ENCODE peak calls at places on chromosomes 4 and X, in eight cellular contexts. W, M, P, X, D, L, Z and A are unnamed samples.

GRCh38 chr4:44629280-44629866 is 22.1 kb downstream of the YIPF7 start:
- DNase-seq in W (peak), M (peak), Z (peak), P (peak), L (peak), D (no peak), X (no peak), A (peak)

GRCh38 chrX:65689377-65689776 is 21.9 kb downstream of the MSN start:
- DNase-seq in P (no peak), D (no peak), X (no peak), Z (no peak), M (no peak), L (no peak), W (no peak), A (no peak)

GRCh38 chr4:82201303-82201702 is 172.5 kb downstream of the HNRNPD start:
- DNase-seq in X (no peak), L (no peak), Z (no peak), W (no peak), D (no peak), P (peak), M (no peak), A (no peak)

GRCh38 chr4:74033721-74034120 is 4.8 kb downstream of the CXCL3 start:
- DNase-seq in Z (no peak), X (no peak), D (no peak), M (no peak), W (peak), L (no peak), P (peak), A (no peak)

GRCh38 chr4:117134386-117134785 is 49.0 kb upstream of the TRAM1L1 start:
- DNase-seq in Z (no peak), W (peak), D (no peak), M (no peak), P (peak), X (no peak), L (peak), A (no peak)

GRCh38 chr4:2482693-2483092 is 13.8 kb downstream of the RNF4 start:
- DNase-seq in P (peak), X (no peak), L (peak), M (no peak), W (peak), D (peak), Z (no peak), A (no peak)

GRCh38 chr4:183071222-183071621 is 27.8 kb upstream of the WWC2 start:
- DNase-seq in X (no peak), D (no peak), M (no peak), L (no peak), P (no peak), Z (no peak), W (no peak), A (no peak)

GRCh38 chr4:35802644-35803043 is 441.7 kb downstream of the ARAP2 start:
- DNase-seq in L (no peak), M (no peak), W (no peak), Z (no peak), P (no peak), D (no peak), X (no peak), A (no peak)

GRCh38 chr4:3295837-3296624 is 3.2 kb downstream of the RGS12 start:
- DNase-seq in M (no peak), P (no peak), W (no peak), D (no peak), L (no peak), X (peak), Z (no peak), A (no peak)

GRCh38 chr4:78642934-78643333 is 91.4 kb downstream of the ANXA3 start:
- DNase-seq in M (no peak), Z (no peak), P (no peak), W (no peak), X (no peak), D (no peak), L (no peak), A (no peak)

GRCh38 chr4:164725066-164725465 is 28.9 kb upstream of the SMIM31 start:
- DNase-seq in D (no peak), P (no peak), L (no peak), Z (no peak), M (no peak), X (no peak), W (no peak), A (no peak)

GRCh38 chr4:103292373-103292772 is 94.2 kb upstream of the CENPE start:
- DNase-seq in M (no peak), D (no peak), W (no peak), X (no peak), Z (no peak), P (no peak), L (no peak), A (no peak)

GRCh38 chrX:11787564-11787963 is 29.5 kb downstream of the MSL3 start:
- DNase-seq in Z (peak), X (peak), L (no peak), D (peak), M (no peak), W (peak), P (peak), A (peak)

GRCh38 chr4:181952478-181952877 is 290.7 kb upstream of the TENM3 start:
- DNase-seq in W (peak), P (peak), Z (no peak), M (peak), L (no peak), X (no peak), D (no peak), A (no peak)

GRCh38 chr4:170134821-170135220 is 45.1 kb upstream of the AADAT start:
- DNase-seq in Z (no peak), M (no peak), D (no peak), P (no peak), W (no peak), L (no peak), X (no peak), A (no peak)

GRCh38 chr4:14529653-14530052 is 472.6 kb upstream of the CPEB2 start:
- DNase-seq in D (no peak), P (peak), X (no peak), L (no peak), W (no peak), M (no peak), Z (no peak), A (no peak)

GRCh38 chrX:46788902-46789301 is 30.0 kb upstream of the SLC9A7 start:
- DNase-seq in L (no peak), X (no peak), Z (no peak), P (no peak), W (peak), D (no peak), M (no peak), A (no peak)

GRCh38 chr4:148315049-148315448 is 127.2 kb downstream of the NR3C2 start:
- DNase-seq in X (no peak), Z (no peak), M (no peak), L (no peak), W (peak), D (no peak), P (no peak), A (no peak)

GRCh38 chr4:155903453-155903852 is at the start of gene TDO2:
- DNase-seq in D (no peak), L (no peak), P (peak), M (no peak), W (no peak), X (no peak), Z (no peak), A (no peak)

GRCh38 chr4:13143234-13143633 is 340.9 kb downstream of the RAB28 start:
- DNase-seq in D (no peak), Z (no peak), X (no peak), M (no peak), L (no peak), P (no peak), W (no peak), A (no peak)

GRCh38 chr4:184358521-184359232 is 115.7 kb downstream of the IRF2 start:
- DNase-seq in W (no peak), X (no peak), L (no peak), Z (no peak), M (no peak), P (no peak), D (no peak), A (no peak)

GRCh38 chr4:185040523-185040922 is 22.2 kb downstream of the HELT start:
- DNase-seq in D (no peak), X (no peak), M (no peak), W (no peak), L (no peak), P (no peak), Z (no peak), A (no peak)

GRCh38 chr4:92012899-92013867 is 290.6 kb upstream of the GRID2 start:
- DNase-seq in P (peak), M (no peak), X (no peak), Z (peak), L (no peak), D (no peak), W (no peak), A (no peak)

GRCh38 chr4:21457086-21457840 is 491.3 kb downstream of the KCNIP4 start:
- DNase-seq in X (no peak), P (no peak), M (no peak), W (no peak), Z (no peak), L (no peak), D (no peak), A (no peak)

GRCh38 chrX:96568088-96568487 is 116.6 kb upstream of the DIAPH2 start:
- DNase-seq in L (no peak), Z (no peak), M (no peak), X (no peak), P (no peak), D (no peak), W (no peak), A (no peak)

GRCh38 chr4:114132830-114133229 is 153.4 kb upstream of the ARSJ start:
- DNase-seq in L (no peak), Z (no peak), M (no peak), D (no peak), P (peak), X (no peak), W (no peak), A (no peak)

DNA sequence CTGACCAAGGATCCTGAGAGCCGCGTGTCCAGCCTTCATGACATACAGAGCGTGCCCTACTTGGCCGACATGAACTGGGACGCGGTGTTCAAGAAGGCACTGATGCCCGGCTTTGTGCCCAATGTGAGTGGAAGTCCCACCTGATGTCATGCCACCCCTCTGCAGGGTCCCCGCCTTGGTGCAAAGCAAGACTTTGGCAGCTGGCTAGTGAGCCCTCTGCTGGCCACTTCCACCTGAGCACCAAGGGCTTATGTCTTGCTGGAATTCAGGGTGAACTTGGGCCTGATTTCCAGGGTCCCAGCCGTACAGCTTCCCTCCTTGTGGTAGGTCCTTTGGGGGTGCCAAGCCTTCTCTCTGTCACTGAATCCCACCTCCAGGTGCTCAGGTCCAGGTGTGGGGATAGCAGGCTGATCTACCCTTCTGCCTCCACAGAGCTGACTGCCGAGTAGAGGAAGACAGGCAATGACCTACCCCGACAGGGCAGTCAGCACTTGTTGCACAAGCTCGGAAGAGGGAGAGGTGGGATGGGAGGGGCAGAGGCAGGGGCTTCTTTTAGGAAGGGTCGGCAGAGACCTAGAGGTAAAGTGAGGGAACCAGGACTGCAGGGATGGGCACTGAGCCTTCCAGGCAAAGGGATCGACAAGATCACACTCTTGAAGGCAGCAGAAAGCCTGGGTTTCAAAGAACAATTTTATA is 248.1 kb downstream of the EVC2 start:
- DNase-seq in W (peak), Z (peak), M (no peak), L (no peak), X (no peak), P (peak), D (peak), A (peak)
- TF ChIP-seq CTCF in W (peak), Z (peak), M (peak), L (peak), X (peak), P (peak), D (peak), A (peak)

GRCh38 chr4:120973207-120973606 is 50.7 kb upstream of the PRDM5 start:
- DNase-seq in L (no peak), P (no peak), X (no peak), Z (no peak), W (no peak), M (no peak), D (no peak), A (no peak)

GRCh38 chr4:120977435-120977997 is 55.0 kb upstream of the PRDM5 start:
- DNase-seq in P (peak), D (no peak), M (peak), Z (no peak), L (no peak), W (peak), X (no peak), A (no peak)
- TF ChIP-seq CTCF in P (peak), D (peak), M (peak), Z (peak), L (peak), W (peak), X (no peak), A (peak)

GRCh38 chrX:73965833-73966232 is 338.1 kb upstream of the ZCCHC13 start:
- DNase-seq in P (no peak), L (no peak), Z (no peak), D (no peak), M (no peak), W (no peak), X (no peak), A (no peak)

GRCh38 chrX:73964607-73965006 is 339.4 kb upstream of the ZCCHC13 start:
- DNase-seq in Z (no peak), X (no peak), W (no peak), D (no peak), M (no peak), L (no peak), P (no peak), A (no peak)

GRCh38 chrX:73963682-73964081 is 340.3 kb upstream of the ZCCHC13 start:
- DNase-seq in P (peak), W (no peak), Z (no peak), X (no peak), L (no peak), D (peak), M (no peak), A (no peak)

DNA sequence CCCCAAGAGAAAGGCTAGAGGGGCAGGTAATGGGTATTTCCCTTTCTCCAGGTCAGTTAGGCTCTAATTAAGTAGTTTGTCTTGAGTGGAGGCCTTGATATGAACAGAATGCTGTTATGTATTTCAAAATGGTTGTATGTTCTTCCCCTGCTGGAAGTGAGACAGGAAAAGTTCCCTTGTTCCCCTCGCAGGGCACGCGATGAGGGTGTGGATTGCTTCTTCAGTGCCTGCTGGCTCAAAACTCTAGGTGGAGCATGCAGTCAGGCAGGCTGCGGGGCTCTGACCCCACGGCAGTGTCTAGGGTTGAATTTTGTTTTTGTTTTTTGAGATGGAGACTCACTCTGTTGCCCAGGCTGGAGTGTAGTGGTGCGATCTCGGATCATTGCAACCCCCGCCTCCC is 341.0 kb upstream of the ZCCHC13 start:
- DNase-seq in P (no peak), L (no peak), Z (no peak), X (no peak), W (no peak), M (no peak), D (no peak), A (no peak)
- TF ChIP-seq CTCF in P (no peak), L (no peak), Z (no peak), X (no peak), W (no peak), M (no peak), D (no peak), A (no peak)

DNA sequence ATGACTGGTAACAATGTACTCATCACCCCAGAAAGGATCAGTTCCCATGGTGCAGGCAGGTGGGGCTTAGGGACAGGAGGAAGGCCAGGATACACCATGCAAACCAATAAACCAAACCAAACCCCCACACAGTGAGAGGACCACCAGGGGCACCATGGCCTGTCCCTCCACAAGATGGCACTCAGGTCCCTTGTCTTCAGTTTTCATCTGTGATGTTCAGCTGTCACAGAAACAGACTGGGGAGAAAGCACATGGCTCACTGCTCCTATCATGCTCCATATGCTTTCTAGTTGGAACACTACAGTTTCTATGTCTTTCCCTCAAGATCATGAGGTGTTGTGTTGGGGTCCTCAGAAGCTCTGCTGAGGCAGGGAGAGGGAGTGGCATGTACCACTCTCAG is 10.1 kb downstream of the HS3ST1 start:
- DNase-seq in D (no peak), Z (no peak), X (no peak), P (no peak), M (no peak), L (no peak), W (peak), A (no peak)
- TF ChIP-seq CTCF in D (peak), Z (no peak), X (no peak), P (no peak), M (no peak), L (peak), W (no peak), A (no peak)